ENCODE peak calls at places on chromosomes 2 and 18, in six cellular contexts. C is fibroblast of pulmonary artery, F is fibroblast of mammary gland, X is AG04450, U is AG10803, E is foreskin fibroblast. Y is an unnamed sample.

GRCh38 chr2:172293952-172294351 is 133.4 kb upstream of the ITGA6 start:
- DNase-seq in X (peak; percentile 32), E (no peak), C (peak; percentile 80), U (peak; percentile 40), F (peak; percentile 69), Y (peak; percentile 80)

GRCh38 chr2:60742419-60742818 is 13.6 kb upstream of the PAPOLG start:
- DNase-seq in X (no peak), U (no peak), C (no peak), F (no peak), E (no peak), Y (no peak)

GRCh38 chr18:74216661-74217110 is 68.4 kb downstream of the TIMM21 start:
- DNase-seq in X (no peak), U (no peak), C (no peak), F (no peak), E (no peak), Y (no peak)

GRCh38 chr2:71702971-71703898 is 249.9 kb downstream of the DYSF start:
- DNase-seq in F (no peak), E (no peak), C (no peak), X (no peak), U (no peak), Y (no peak)

GRCh38 chr2:20670315-20671035 is 3.5 kb downstream of the GDF7 start:
- DNase-seq in X (no peak), C (no peak), E (no peak), F (no peak), U (no peak), Y (no peak)

GRCh38 chr2:223026357-223027110 is 25.5 kb upstream of the KCNE4 start:
- DNase-seq in E (no peak), F (peak; percentile 34), C (peak; percentile 35), X (no peak), U (peak; percentile 67), Y (no peak)

GRCh38 chr2:240579771-240580614 is 6.5 kb upstream of the CAPN10 start:
- DNase-seq in E (peak; percentile 89), C (peak; percentile 94), U (peak; percentile 94), X (no peak), F (peak; percentile 97), Y (peak; percentile 94)

GRCh38 chr2:73250872-73251846 is 17.1 kb downstream of the CCT7 start:
- DNase-seq in X (no peak), E (no peak), F (no peak), C (no peak), U (no peak), Y (no peak)

GRCh38 chr18:61308795-61309393 is 24.3 kb upstream of the CDH20 start:
- DNase-seq in F (no peak), X (no peak), E (no peak), C (no peak), U (no peak), Y (peak; percentile 29)

GRCh38 chr18:52992041-52992440 is 652.0 kb downstream of the DCC start:
- DNase-seq in U (no peak), F (no peak), E (no peak), C (no peak), X (no peak), Y (no peak)

GRCh38 chr2:171274757-171275156 is 114.1 kb upstream of the TLK1 start:
- DNase-seq in F (no peak), X (no peak), E (no peak), C (no peak), U (no peak), Y (no peak)
- TF ChIP-seq CTCF in F (no peak), X (no peak), E (no peak), C (no peak), U (no peak), Y (no peak)

GRCh38 chr2:136796339-136796738 is 31.0 kb downstream of the THSD7B start:
- DNase-seq in U (no peak), X (no peak), F (no peak), C (no peak), E (no peak), Y (no peak)
- TF ChIP-seq CTCF in U (no peak), X (no peak), F (no peak), C (no peak), E (no peak), Y (no peak)

GRCh38 chr2:128543646-128544045 is 225.0 kb upstream of the HS6ST1 start:
- DNase-seq in X (no peak), F (no peak), E (no peak), C (no peak), U (no peak), Y (no peak)
- TF ChIP-seq CTCF in X (no peak), F (no peak), E (no peak), C (no peak), U (no peak), Y (no peak)

DNA sequence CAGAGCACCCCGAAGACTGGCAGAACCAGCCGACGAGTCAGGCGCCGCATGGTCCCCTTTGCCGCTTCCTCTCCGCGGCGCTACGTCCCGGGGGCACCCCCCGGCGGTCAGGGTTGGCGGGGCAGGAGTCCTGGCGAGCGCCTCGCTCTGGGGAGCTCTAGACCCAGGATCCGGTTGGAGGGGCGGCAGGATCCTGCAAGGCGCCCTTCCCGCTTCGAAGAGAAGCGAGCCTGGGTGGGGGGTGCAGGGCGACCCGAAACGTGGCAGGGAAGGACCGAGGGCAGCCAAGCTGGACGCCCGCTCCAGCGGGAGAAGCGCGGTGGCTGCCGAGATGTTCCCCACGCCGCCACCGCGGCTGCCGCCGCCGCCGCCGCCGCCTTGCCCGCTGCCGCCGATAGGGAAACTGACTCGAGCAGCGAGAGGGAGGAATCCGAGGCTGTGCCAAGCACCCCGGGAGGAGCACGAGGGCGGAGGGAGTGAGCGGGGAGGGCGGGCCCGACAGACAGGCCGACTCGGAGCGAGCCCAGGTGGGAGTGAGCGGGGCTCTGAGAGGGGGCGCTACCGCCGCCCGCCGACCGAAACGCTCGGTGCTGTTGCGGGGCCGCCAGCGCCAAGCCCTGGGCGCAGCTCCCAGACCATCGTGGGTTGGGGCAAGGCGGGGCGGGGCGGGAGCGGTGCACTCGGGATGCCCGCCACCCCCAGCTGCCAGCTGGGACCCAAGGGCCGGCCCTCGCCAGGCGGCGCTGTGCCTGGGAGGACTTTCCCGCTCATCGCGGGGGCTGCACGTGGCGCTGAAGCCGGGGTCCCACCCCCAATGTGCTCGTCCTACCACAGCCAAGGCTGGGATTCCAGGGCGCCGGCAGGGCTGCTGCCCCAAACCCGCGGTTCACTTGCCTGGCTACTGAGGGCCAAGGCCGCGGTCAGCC is at the start of gene GALNT14:
- DNase-seq in C (peak; percentile 9), U (peak; percentile 20), X (no peak), E (peak; percentile 59), F (peak; percentile 25), Y (peak; percentile 22)
- TF ChIP-seq CTCF in C (peak; percentile 15), U (peak; percentile 39), X (peak; percentile 14), E (peak; percentile 57), F (peak; percentile 31), Y (peak; percentile 34)

GRCh38 chr2:149595069-149595963 is 7.7 kb upstream of the MMADHC start:
- DNase-seq in U (peak; percentile 31), F (no peak), X (no peak), C (peak; percentile 35), E (no peak), Y (no peak)
- TF ChIP-seq CTCF in U (peak; percentile 58), F (peak; percentile 36), X (peak; percentile 54), C (peak; percentile 57), E (peak; percentile 13), Y (peak; percentile 34)

GRCh38 chr2:232592687-232593407 is 40.6 kb upstream of the EFHD1 start:
- DNase-seq in C (peak; percentile 80), U (peak; percentile 90), E (peak; percentile 63), F (peak; percentile 88), X (no peak), Y (peak; percentile 73)
- TF ChIP-seq CTCF in C (peak; percentile 14), U (peak; percentile 31), E (peak; percentile 21), F (no peak), X (peak; percentile 11), Y (peak; percentile 26)

GRCh38 chr18:8989855-8990254 is 112.6 kb upstream of the NDUFV2 start:
- DNase-seq in F (no peak), U (no peak), E (no peak), X (no peak), C (no peak), Y (no peak)

GRCh38 chr18:8989017-8989416 is 113.5 kb upstream of the NDUFV2 start:
- DNase-seq in E (no peak), C (no peak), F (no peak), U (no peak), X (no peak), Y (no peak)

GRCh38 chr18:8987250-8987649 is 115.2 kb upstream of the NDUFV2 start:
- DNase-seq in U (peak; percentile 75), F (peak; percentile 63), C (peak; percentile 66), E (no peak), X (no peak), Y (peak; percentile 80)

GRCh38 chr18:8990276-8991031 is 112.0 kb upstream of the NDUFV2 start:
- DNase-seq in C (no peak), E (no peak), U (peak; percentile 85), F (peak; percentile 21), X (no peak), Y (no peak)

GRCh38 chr18:8988262-8988871 is 114.1 kb upstream of the NDUFV2 start:
- DNase-seq in F (peak; percentile 72), E (peak; percentile 43), C (peak; percentile 77), X (no peak), U (peak; percentile 66), Y (peak; percentile 73)
- TF ChIP-seq CTCF in F (peak; percentile 96), E (peak; percentile 85), C (peak; percentile 93), X (peak; percentile 90), U (peak; percentile 92), Y (peak; percentile 87)

GRCh38 chr18:29188760-29189159 is 1011.8 kb upstream of the CDH2 start:
- DNase-seq in F (peak; percentile 53), X (no peak), E (no peak), U (no peak), C (no peak), Y (no peak)

GRCh38 chr18:29196307-29196706 is 1019.4 kb upstream of the CDH2 start:
- DNase-seq in U (no peak), C (no peak), E (no peak), X (no peak), F (no peak), Y (no peak)

GRCh38 chr18:29185801-29186200 is 1008.9 kb upstream of the CDH2 start:
- DNase-seq in C (no peak), F (no peak), X (no peak), E (no peak), U (no peak), Y (no peak)

DNA sequence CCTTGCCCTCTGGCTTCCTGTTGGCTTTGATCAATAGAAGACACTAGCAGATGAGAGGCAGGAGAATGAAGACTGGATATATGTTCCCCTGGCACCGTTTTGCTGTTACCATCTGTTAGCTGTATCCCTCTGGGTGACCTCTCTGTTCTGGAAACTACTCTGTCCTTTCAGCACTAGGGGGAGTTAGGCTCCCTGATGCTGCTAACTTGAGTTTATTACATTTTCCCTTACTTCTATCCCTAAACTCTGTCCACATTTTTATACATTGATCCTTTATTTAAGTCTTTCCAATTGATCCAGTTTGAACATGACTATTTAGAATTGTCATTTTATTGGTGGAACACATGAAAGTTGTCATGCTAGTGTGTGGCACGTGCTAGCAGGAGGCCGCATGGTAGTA is 1014.3 kb upstream of the CDH2 start:
- DNase-seq in U (peak; percentile 41), E (peak; percentile 40), X (peak; percentile 6), F (peak; percentile 63), C (peak; percentile 55), Y (peak; percentile 50)
- TF ChIP-seq CTCF in U (peak; percentile 65), E (peak; percentile 53), X (peak; percentile 47), F (peak; percentile 67), C (peak; percentile 58), Y (peak; percentile 52)

Y was measured in cardiac fibroblast.